ENCODE peak calls at places on chromosomes 12 and 14, in four cellular contexts. One of them, this sample, is unnamed.

GRCh38 chr12:92226036-92226661 is 80.5 kb upstream of the BTG1 start:
- DNase-seq in tibial artery: no peak
- DNase-seq in HFFc6: no peak
- DNase-seq in right lobe of liver: no peak
- DNase-seq in this sample: no peak

GRCh38 chr12:1890810-1891209 is 27.6 kb downstream of the CACNA2D4 start:
- DNase-seq in right lobe of liver: no peak
- DNase-seq in HFFc6: no peak
- DNase-seq in tibial artery: no peak
- DNase-seq in this sample: no peak

GRCh38 chr14:21042918-21043317 is 756 bp downstream of the RNASE7 start:
- DNase-seq in right lobe of liver: peak; percentile 70
- DNase-seq in HFFc6: no peak
- DNase-seq in tibial artery: no peak
- DNase-seq in this sample: peak; percentile 51

GRCh38 chr12:4178424-4179184 is 95.0 kb upstream of the CCND2 start:
- DNase-seq in right lobe of liver: no peak
- DNase-seq in tibial artery: no peak
- DNase-seq in HFFc6: no peak
- DNase-seq in this sample: no peak

GRCh38 chr14:60944206-60944605 is 36.7 kb downstream of the TRMT5 start:
- DNase-seq in tibial artery: no peak
- DNase-seq in right lobe of liver: no peak
- DNase-seq in HFFc6: no peak
- DNase-seq in this sample: no peak

GRCh38 chr14:75232597-75232996 is 46.0 kb upstream of the FOS start:
- DNase-seq in HFFc6: no peak
- DNase-seq in right lobe of liver: no peak
- DNase-seq in tibial artery: no peak
- DNase-seq in this sample: no peak

GRCh38 chr12:58919271-58920101 is 818 bp downstream of the LRIG3 start:
- DNase-seq in HFFc6: no peak
- DNase-seq in tibial artery: peak; percentile 75
- DNase-seq in right lobe of liver: no peak
- DNase-seq in this sample: peak; percentile 42

GRCh38 chr14:58765375-58765774 is 127.6 kb downstream of the DACT1 start:
- DNase-seq in tibial artery: no peak
- DNase-seq in HFFc6: no peak
- DNase-seq in right lobe of liver: no peak
- DNase-seq in this sample: no peak

GRCh38 chr12:90842477-90842876 is 112.5 kb downstream of the CCER1 start:
- DNase-seq in right lobe of liver: no peak
- DNase-seq in tibial artery: no peak
- DNase-seq in HFFc6: no peak
- DNase-seq in this sample: no peak

This sample was measured in pancreas.